ENCODE peak calls at places on chromosomes 3 and 15, in four cellular contexts. G is GM12878, C is H1, O is K562. S is an unnamed sample.

GRCh38 chr3:193052294-193052693 is 134.6 kb upstream of the MB21D2 start:
- DNase-seq in G (no peak), C (no peak), O (no peak), S (no peak)

GRCh38 chr3:16482770-16483531 is 30.5 kb downstream of the RFTN1 start:
- DNase-seq in G (no peak), C (peak), O (no peak), S (no peak)

GRCh38 chr3:33277193-33277882 is at the start of gene FBXL2:
- DNase-seq in G (no peak), C (peak), O (peak), S (peak)

GRCh38 chr3:96182756-96183155 is 631.6 kb upstream of the EPHA6 start:
- DNase-seq in G (no peak), C (no peak), O (no peak), S (no peak)

GRCh38 chr3:143720381-143720780 is 127.9 kb downstream of the SLC9A9 start:
- DNase-seq in G (no peak), C (no peak), O (no peak), S (no peak)

GRCh38 chr15:90064931-90065681 is 37.2 kb downstream of the IDH2 start:
- DNase-seq in G (no peak), C (no peak), O (no peak), S (no peak)

GRCh38 chr3:78076379-78076778 is 1036.5 kb downstream of the ROBO2 start:
- DNase-seq in G (no peak), C (no peak), O (no peak), S (no peak)

GRCh38 chr15:90956551-90957104 is 1.9 kb downstream of the RCCD1 start:
- DNase-seq in G (no peak), C (no peak), O (peak), S (no peak)

GRCh38 chr3:8237893-8238292 is 263.7 kb upstream of the LMCD1 start:
- DNase-seq in G (no peak), C (no peak), O (no peak), S (no peak)

GRCh38 chr3:16374047-16375019 is 109.3 kb downstream of the OXNAD1 start:
- DNase-seq in G (no peak), C (no peak), O (no peak), S (no peak)

GRCh38 chr15:101491739-101492640 is 2.5 kb upstream of the PCSK6 start:
- DNase-seq in G (no peak), C (no peak), O (no peak), S (no peak)

GRCh38 chr3:69252141-69252540 is 129.7 kb upstream of the LMOD3 start:
- DNase-seq in G (no peak), C (no peak), O (no peak), S (no peak)

GRCh38 chr3:114967168-114967567 is 179.9 kb downstream of the ZBTB20 start:
- DNase-seq in G (no peak), C (no peak), O (no peak), S (no peak)

GRCh38 chr3:157023211-157023610 is 136.7 kb downstream of the CCNL1 start:
- DNase-seq in G (no peak), C (no peak), O (no peak), S (no peak)

GRCh38 chr15:78317145-78317836 is 17.9 kb upstream of the SKIC8 start:
- DNase-seq in G (no peak), C (no peak), O (peak), S (no peak)

GRCh38 chr15:60936186-60936585 is 292.9 kb downstream of the RORA start:
- DNase-seq in G (no peak), C (no peak), O (no peak), S (no peak)

GRCh38 chr15:69841046-69841828 is 256.5 kb downstream of the TLE3 start:
- DNase-seq in G (no peak), C (no peak), O (no peak), S (no peak)

GRCh38 chr3:134460965-134461364 is 24.8 kb downstream of the ANAPC13 start:
- DNase-seq in G (no peak), C (no peak), O (no peak), S (no peak)

GRCh38 chr3:149816986-149817385 is 4.0 kb downstream of the RNF13 start:
- DNase-seq in G (no peak), C (no peak), O (no peak), S (no peak)

GRCh38 chr3:12662593-12663310 is 1.2 kb downstream of the RAF1 start:
- DNase-seq in G (no peak), C (no peak), O (peak), S (no peak)

GRCh38 chr15:50627351-50628055 is 59.1 kb downstream of the TRPM7 start:
- DNase-seq in G (no peak), C (no peak), O (no peak), S (no peak)

GRCh38 chr15:82646250-82647044 is 716 bp downstream of the CPEB1 start:
- DNase-seq in G (no peak), C (no peak), O (peak), S (no peak)

GRCh38 chr15:68815598-68815997 is 5.1 kb downstream of the ANP32A start:
- DNase-seq in G (no peak), C (no peak), O (no peak), S (no peak)

GRCh38 chr15:77047013-77047412 is 23.9 kb downstream of the TSPAN3 start:
- DNase-seq in G (no peak), C (no peak), O (no peak), S (no peak)

GRCh38 chr3:23055733-23056376 is 147.3 kb upstream of the UBE2E2 start:
- DNase-seq in G (no peak), C (no peak), O (no peak), S (no peak)

GRCh38 chr3:55620361-55621025 is 133.4 kb upstream of the WNT5A start:
- DNase-seq in G (peak), C (no peak), O (no peak), S (no peak)

GRCh38 chr3:87627316-87627715 is 350.9 kb upstream of the POU1F1 start:
- DNase-seq in G (no peak), C (no peak), O (no peak), S (no peak)

GRCh38 chr15:51131596-51132290 is 37.0 kb upstream of the TNFAIP8L3 start:
- DNase-seq in G (no peak), C (no peak), O (no peak), S (no peak)

GRCh38 chr3:123330441-123330991 is 118.4 kb downstream of the ADCY5 start:
- DNase-seq in G (no peak), C (no peak), O (no peak), S (no peak)

GRCh38 chr15:38972831-38973230 is 408.2 kb upstream of the RASGRP1 start:
- DNase-seq in G (no peak), C (no peak), O (no peak), S (no peak)

GRCh38 chr3:154210986-154211385 is 89.8 kb downstream of the ARHGEF26 start:
- DNase-seq in G (no peak), C (no peak), O (no peak), S (no peak)

GRCh38 chr3:11698326-11699082 is 54.8 kb upstream of the VGLL4 start:
- DNase-seq in G (no peak), C (no peak), O (no peak), S (no peak)

GRCh38 chr15:67176195-67176971 is 78.1 kb downstream of the AAGAB start:
- DNase-seq in G (no peak), C (no peak), O (no peak), S (no peak)

GRCh38 chr3:52225452-52226228 is at the start of gene TLR9:
- DNase-seq in G (peak), C (no peak), O (no peak), S (no peak)

GRCh38 chr15:23648920-23649515 is 1.4 kb upstream of the MAGEL2 start:
- DNase-seq in G (no peak), C (no peak), O (peak), S (no peak)

GRCh38 chr3:161212892-161213291 is 8.2 kb upstream of the NMD3 start:
- DNase-seq in G (no peak), C (no peak), O (no peak), S (no peak)

GRCh38 chr3:58383904-58384303 is 49.7 kb downstream of the PDHB start:
- DNase-seq in G (no peak), C (no peak), O (no peak), S (peak)

GRCh38 chr3:127546517-127546916 is 44.0 kb downstream of the TPRA1 start:
- DNase-seq in G (no peak), C (no peak), O (no peak), S (no peak)

GRCh38 chr3:76107935-76108570 is 322.7 kb upstream of the ZNF717 start:
- DNase-seq in G (no peak), C (no peak), O (peak), S (peak)
- TF ChIP-seq SP1 in G (no peak), C (no peak), O (no peak), S (no peak)

DNA sequence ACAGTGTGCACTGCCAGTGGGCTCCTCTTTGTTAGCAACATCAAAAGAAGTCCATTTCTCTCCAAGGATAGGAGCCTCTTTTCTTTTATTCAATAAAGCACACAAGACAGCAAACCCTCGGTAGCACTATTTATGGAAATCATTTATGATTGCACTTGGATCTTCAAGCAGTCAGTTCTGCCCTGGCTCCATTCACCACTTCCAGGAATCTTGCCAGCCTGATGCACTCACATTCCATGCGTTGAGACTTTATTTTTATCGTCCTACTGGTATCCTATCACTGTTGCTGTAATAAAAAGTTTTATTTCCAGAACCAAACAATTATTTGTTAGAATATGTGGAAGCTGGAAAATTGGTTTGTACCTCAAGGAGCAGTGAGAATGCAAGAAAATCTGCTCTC is 412.1 kb downstream of the TBL1XR1 start:
- DNase-seq in G (no peak), C (no peak), O (no peak), S (no peak)
- TF ChIP-seq SIN3A in G (no peak), C (no peak), O (no peak), S (no peak)

DNA sequence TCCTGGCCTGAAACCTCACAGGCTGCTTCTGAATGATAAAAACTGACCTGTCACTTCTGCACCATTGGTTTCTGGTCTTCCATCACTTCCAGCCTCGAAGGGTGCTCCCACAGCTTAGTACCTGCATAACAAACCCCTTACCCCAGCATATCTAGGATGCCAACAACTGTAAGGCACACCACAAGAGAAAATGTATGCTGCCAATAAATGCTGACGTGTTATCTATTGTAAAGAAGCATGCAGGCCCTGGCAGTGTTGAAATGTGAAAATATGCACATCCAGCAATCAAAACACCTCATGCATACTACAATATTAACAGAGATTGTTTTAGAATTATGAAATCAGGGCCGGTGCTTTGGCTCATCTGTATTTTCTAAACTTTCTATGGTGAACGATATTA is 242.0 kb upstream of the NSMCE3 start:
- DNase-seq in G (no peak), C (no peak), O (no peak), S (no peak)
- H3K9ac ChIP-seq in G (no peak), C (no peak), O (no peak), S (no peak)

GRCh38 chr3:2770451-2770850 is 339.7 kb downstream of the IL5RA start:
- DNase-seq in G (no peak), C (no peak), O (no peak), S (no peak)

DNA sequence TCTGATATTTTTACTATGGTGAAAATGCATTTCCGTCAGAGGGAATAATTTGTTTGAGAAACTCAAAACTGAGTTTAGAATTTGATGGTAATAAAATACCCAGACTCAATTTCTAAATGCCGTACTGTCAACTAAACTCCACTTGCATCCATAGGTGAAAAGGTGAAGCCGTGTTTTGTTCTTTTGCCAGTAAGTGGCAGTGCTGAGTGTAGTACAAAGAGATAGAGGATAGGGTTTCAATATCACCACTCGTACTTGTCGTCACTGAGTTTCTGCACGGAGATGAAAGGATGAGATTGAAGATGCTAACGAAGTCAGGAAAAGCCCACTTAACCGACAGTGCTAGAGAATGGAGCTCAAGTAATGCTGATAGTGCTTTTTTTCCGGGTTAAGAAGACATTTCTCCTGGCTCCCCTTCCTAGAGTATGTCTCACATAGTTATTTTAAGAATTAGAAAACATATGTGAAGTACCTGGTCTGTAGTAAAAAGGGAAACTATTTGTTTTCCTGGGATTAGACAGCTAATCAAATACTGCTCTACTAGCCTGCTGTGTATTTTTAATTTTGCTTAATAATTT is 345.1 kb downstream of the IL5RA start:
- DNase-seq in G (no peak), C (no peak), O (no peak), S (no peak)
- TF ChIP-seq SP1 in G (no peak), C (no peak), O (no peak), S (no peak)

GRCh38 chr3:46517016-46517770 is 19.4 kb downstream of the RTP3 start:
- DNase-seq in G (no peak), C (no peak), O (no peak), S (peak)
- TF ChIP-seq SIN3A in G (no peak), C (no peak), O (no peak), S (no peak)

GRCh38 chr3:106197532-106198187 is 328.8 kb upstream of the CBLB start:
- DNase-seq in G (no peak), C (no peak), O (no peak), S (no peak)

GRCh38 chr3:106193876-106194275 is 325.1 kb upstream of the CBLB start:
- DNase-seq in G (no peak), C (no peak), O (no peak), S (no peak)

GRCh38 chr3:106198828-106199194 is 330.0 kb upstream of the CBLB start:
- DNase-seq in G (no peak), C (no peak), O (no peak), S (no peak)

GRCh38 chr3:106191913-106192312 is 323.1 kb upstream of the CBLB start:
- DNase-seq in G (no peak), C (no peak), O (no peak), S (no peak)

DNA sequence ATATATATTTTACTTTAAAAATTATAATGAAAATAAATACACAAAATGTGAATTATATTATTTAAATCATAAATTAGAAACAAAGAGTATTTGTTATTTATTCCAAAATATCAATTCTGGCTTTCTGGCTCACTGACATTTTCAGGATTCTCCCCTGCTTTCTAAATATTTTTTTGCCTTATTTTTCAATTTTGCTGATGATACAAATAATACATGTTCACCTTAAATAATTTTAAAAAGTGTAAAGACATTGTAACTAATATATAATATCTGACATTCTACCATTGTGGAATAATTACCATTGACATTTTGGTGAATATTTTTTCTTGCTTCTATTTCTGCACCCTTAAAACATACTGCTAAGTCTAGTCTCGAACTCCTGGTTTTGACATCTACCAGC is 325.9 kb upstream of the CBLB start:
- DNase-seq in G (no peak), C (no peak), O (no peak), S (no peak)
- H3K9ac ChIP-seq in G (no peak), C (no peak), O (no peak), S (no peak)

S was measured in HCT116.